ENCODE peak calls at places on chromosomes 1 and 21, in nine cellular contexts. J is H9; P is RWPE2; G is CD8-positive, alpha-beta T cell; R is heart left ventricle; Q is body of pancreas; I is pancreas; X is CD4-positive, alpha-beta T cell; K is left lung. A is an unnamed sample.

GRCh38 chr21:32215306-32215685 is 63.6 kb downstream of the MIS18A start:
- DNase-seq in J (no peak), P (no peak), G (no peak), R (no peak), Q (no peak), I (no peak), X (no peak), K (no peak), A (no peak)

GRCh38 chr1:22206551-22207125 is 63.7 kb upstream of the WNT4 start:
- DNase-seq in J (no peak), P (no peak), G (no peak), R (no peak), Q (no peak), I (no peak), X (no peak), K (no peak), A (no peak)

GRCh38 chr1:76802094-76802493 is 65.2 kb upstream of the ST6GALNAC5 start:
- DNase-seq in J (no peak), P (no peak), G (no peak), R (no peak), Q (no peak), I (no peak), X (no peak), K (no peak), A (no peak)

GRCh38 chr1:41851589-41851988 is 67.1 kb downstream of the HIVEP3 start:
- DNase-seq in J (no peak), P (peak; percentile 89), G (no peak), R (no peak), Q (peak; percentile 34), I (no peak), X (no peak), K (no peak), A (no peak)

GRCh38 chr1:93603106-93603505 is 78.5 kb downstream of the BCAR3 start:
- DNase-seq in J (no peak), P (no peak), G (no peak), R (no peak), Q (no peak), I (no peak), X (no peak), K (no peak), A (no peak)

GRCh38 chr1:211742889-211743529 is 67.6 kb upstream of the NEK2 start:
- DNase-seq in J (no peak), P (no peak), G (no peak), R (no peak), Q (no peak), I (no peak), X (no peak), K (no peak), A (no peak)

GRCh38 chr1:244273262-244273844 is 178.4 kb downstream of the ADSS2 start:
- DNase-seq in J (no peak), P (no peak), G (no peak), R (no peak), Q (no peak), I (no peak), X (no peak), K (no peak), A (no peak)

GRCh38 chr1:151947140-151947539 is 37.8 kb upstream of the THEM4 start:
- DNase-seq in J (no peak), P (no peak), G (no peak), R (no peak), Q (no peak), I (no peak), X (no peak), K (no peak), A (no peak)

GRCh38 chr1:11498956-11499824 is 20.2 kb downstream of the DISP3 start:
- DNase-seq in J (no peak), P (no peak), G (no peak), R (no peak), Q (no peak), I (no peak), X (no peak), K (no peak), A (no peak)

GRCh38 chr21:32916522-32917099 is 109.1 kb upstream of the OLIG2 start:
- DNase-seq in J (no peak), P (no peak), G (no peak), R (no peak), Q (no peak), I (no peak), X (no peak), K (no peak), A (no peak)

GRCh38 chr1:62082456-62083363 is 111.9 kb upstream of the L1TD1 start:
- DNase-seq in J (peak; percentile 45), P (no peak), G (peak; percentile 32), R (peak; percentile 28), Q (peak; percentile 20), I (no peak), X (peak; percentile 14), K (no peak), A (no peak)

DNA sequence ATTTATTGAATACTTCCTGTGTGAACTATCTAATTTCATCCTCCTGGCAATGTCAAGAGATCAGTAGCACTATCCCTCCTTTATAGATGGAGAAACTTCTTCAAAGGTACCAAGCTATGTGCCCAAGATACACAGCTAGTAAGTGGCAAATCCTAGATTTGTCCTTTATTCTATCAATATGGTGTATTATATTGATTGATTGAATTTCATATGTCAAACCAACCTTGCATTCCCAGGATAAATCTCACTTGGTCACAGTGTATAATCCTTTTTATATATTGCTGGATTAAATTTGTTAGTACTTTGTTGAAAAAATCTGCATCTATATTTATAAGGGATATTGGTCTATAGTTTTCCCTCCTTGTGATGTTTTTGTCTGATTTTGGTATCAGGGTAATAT is 48.8 kb upstream of the TMEM51 start:
- DNase-seq in J (no peak), P (no peak), G (no peak), R (no peak), Q (no peak), I (no peak), X (no peak), K (no peak), A (no peak)
- H3K27me3 ChIP-seq in J (peaks cover 3% of the 10 kb centered on the region), P (peaks cover 6% of the 10 kb centered on the region), G (no peaks in the 10 kb centered on the region), R (peaks cover 9% of the 10 kb centered on the region), Q (no peaks in the 10 kb centered on the region), I (no peaks in the 10 kb centered on the region), X (peaks cover 18% of the 10 kb centered on the region), K (no peaks in the 10 kb centered on the region), A (no peaks in the 10 kb centered on the region)

DNA sequence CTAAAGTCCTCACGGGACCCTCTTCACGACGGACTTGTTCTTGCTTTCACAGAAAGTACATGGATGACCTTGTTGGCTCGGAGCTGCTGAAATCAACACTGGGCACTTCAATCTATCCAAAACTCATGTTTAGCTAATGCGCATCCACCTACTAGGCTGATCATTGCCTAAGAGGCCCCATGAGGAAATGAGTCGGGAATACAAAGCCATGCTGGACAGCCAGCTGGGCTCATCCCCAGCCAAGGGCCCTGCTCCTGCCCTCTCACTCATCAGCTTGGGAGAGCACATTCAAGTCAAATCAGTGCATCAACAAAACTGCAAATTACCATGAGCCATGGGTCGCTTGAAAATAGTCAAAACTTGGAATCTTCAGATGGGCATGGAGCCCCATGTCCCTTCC is 14.8 kb upstream of the HEYL start:
- DNase-seq in J (no peak), P (no peak), G (no peak), R (no peak), Q (no peak), I (no peak), X (no peak), K (no peak), A (no peak)
- H3K27me3 ChIP-seq in J (no peaks in the 10 kb centered on the region), P (no peaks in the 10 kb centered on the region), G (no peaks in the 10 kb centered on the region), R (no peaks in the 10 kb centered on the region), Q (no peaks in the 10 kb centered on the region), I (no peaks in the 10 kb centered on the region), X (peaks cover 7% of the 10 kb centered on the region), K (no peaks in the 10 kb centered on the region), A (no peaks in the 10 kb centered on the region)

DNA sequence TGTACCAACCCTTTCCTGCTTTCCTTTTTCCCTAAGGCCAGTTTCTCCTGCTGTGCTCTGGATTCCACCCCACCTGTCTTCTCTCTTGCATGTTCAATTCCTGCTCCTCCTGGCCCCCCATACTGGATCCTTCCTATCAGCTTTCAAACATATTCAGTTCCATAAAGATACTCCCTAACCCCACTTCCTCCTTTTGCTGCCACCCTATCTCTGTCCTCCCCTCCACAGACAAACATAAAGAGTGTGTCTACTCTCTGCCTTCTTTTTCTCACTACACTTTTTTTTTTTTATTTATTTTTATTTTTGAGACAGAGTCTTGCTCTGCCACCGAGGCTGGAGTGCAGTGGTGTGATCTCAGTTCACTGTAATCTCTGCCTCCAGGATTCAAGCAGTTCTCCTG is 16.9 kb upstream of the RPF1 start:
- DNase-seq in J (no peak), P (no peak), G (no peak), R (no peak), Q (no peak), I (no peak), X (no peak), K (no peak), A (no peak)
- H3K27me3 ChIP-seq in J (no peaks in the 10 kb centered on the region), P (no peaks in the 10 kb centered on the region), G (no peaks in the 10 kb centered on the region), R (peaks cover 28% of the 10 kb centered on the region), Q (no peaks in the 10 kb centered on the region), I (no peaks in the 10 kb centered on the region), X (peaks cover 20% of the 10 kb centered on the region), K (no peaks in the 10 kb centered on the region), A (no peaks in the 10 kb centered on the region)

GRCh38 chr1:156656779-156657160 is 14.9 kb downstream of the BCAN start:
- DNase-seq in J (peak; percentile 67), P (no peak), G (peak; percentile 18), R (no peak), Q (peak; percentile 16), I (no peak), X (no peak), K (no peak), A (no peak)
- H3K27me3 ChIP-seq in J (no peaks in the 10 kb centered on the region), P (peaks cover 17% of the 10 kb centered on the region), G (peaks cover 28% of the 10 kb centered on the region), R (no peaks in the 10 kb centered on the region), Q (peaks cover 13% of the 10 kb centered on the region), I (peaks cover 6% of the 10 kb centered on the region), X (peaks cover 56% of the 10 kb centered on the region), K (peaks cover 15% of the 10 kb centered on the region), A (no peaks in the 10 kb centered on the region)

GRCh38 chr1:17118706-17119075 is 560 bp downstream of the PADI2 start:
- DNase-seq in J (no peak), P (no peak), G (no peak), R (no peak), Q (no peak), I (no peak), X (no peak), K (peak; percentile 84), A (no peak)

GRCh38 chr1:17116643-17117042 is 2.6 kb downstream of the PADI2 start:
- DNase-seq in J (no peak), P (no peak), G (no peak), R (no peak), Q (no peak), I (no peak), X (no peak), K (no peak), A (no peak)

GRCh38 chr1:17117451-17118265 is 1.6 kb downstream of the PADI2 start:
- DNase-seq in J (no peak), P (no peak), G (no peak), R (no peak), Q (peak; percentile 67), I (peak; percentile 73), X (no peak), K (peak; percentile 67), A (no peak)

GRCh38 chr1:17119076-17119743 is at the start of gene PADI2:
- DNase-seq in J (peak; percentile 80), P (no peak), G (peak; percentile 44), R (peak; percentile 59), Q (peak; percentile 80), I (peak; percentile 85), X (peak; percentile 26), K (peak; percentile 95), A (no peak)

DNA sequence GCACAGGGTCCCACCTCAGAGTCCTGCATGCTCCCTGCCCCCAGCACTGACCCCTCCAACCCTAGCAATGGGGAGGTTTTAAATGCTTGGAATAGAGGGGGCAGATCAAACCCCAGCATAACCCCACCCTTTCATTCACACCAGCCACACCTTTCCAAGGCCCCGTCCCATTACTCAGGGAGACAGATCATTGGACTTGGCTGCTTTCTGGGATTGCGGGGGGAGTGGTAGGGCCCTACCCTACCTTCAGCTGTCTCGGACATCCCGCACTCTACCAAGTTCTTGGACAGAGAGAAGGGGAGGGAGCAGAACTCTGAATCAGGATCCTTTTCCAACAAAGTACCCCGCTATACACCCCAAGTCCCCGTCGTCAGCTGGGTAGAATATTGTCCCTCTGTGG is 983 bp downstream of the PADI2 start:
- DNase-seq in J (no peak), P (no peak), G (no peak), R (no peak), Q (no peak), I (no peak), X (no peak), K (no peak), A (no peak)
- H3K27me3 ChIP-seq in J (peaks cover 16% of the 10 kb centered on the region), P (no peaks in the 10 kb centered on the region), G (peaks cover 15% of the 10 kb centered on the region), R (peaks cover 40% of the 10 kb centered on the region), Q (no peaks in the 10 kb centered on the region), I (no peaks in the 10 kb centered on the region), X (peaks cover 40% of the 10 kb centered on the region), K (peaks cover 20% of the 10 kb centered on the region), A (peaks cover 18% of the 10 kb centered on the region)

A was measured in right atrium auricular region.